ENCODE peak calls at places on chromosome 4, in six cellular contexts. One of them, this sample, is unnamed.

GRCh38 chr4:165738571-165738970 is 134.5 kb upstream of the TLL1 start:
- DNase-seq in mammary epithelial cell: peak; percentile 96
- DNase-seq in aorta: no peak
- DNase-seq in IMR-90: no peak
- DNase-seq in vagina: no peak
- DNase-seq in CD4-positive, CD25-positive, alpha-beta regulatory T cell: no peak
- DNase-seq in this sample: no peak

GRCh38 chr4:172998527-172999469 is 169.8 kb upstream of the GALNT7 start:
- DNase-seq in mammary epithelial cell: peak; percentile 76
- DNase-seq in IMR-90: peak; percentile 79
- DNase-seq in aorta: no peak
- DNase-seq in vagina: no peak
- DNase-seq in CD4-positive, CD25-positive, alpha-beta regulatory T cell: no peak
- DNase-seq in this sample: no peak

GRCh38 chr4:788006-788635 is 37.8 kb downstream of the CPLX1 start:
- DNase-seq in mammary epithelial cell: no peak
- DNase-seq in aorta: peak; percentile 60
- DNase-seq in vagina: no peak
- DNase-seq in CD4-positive, CD25-positive, alpha-beta regulatory T cell: no peak
- DNase-seq in IMR-90: no peak
- DNase-seq in this sample: no peak

GRCh38 chr4:2949782-2950125 is 13.5 kb downstream of the NOP14 start:
- DNase-seq in mammary epithelial cell: no peak
- DNase-seq in IMR-90: no peak
- DNase-seq in aorta: no peak
- DNase-seq in vagina: no peak
- DNase-seq in CD4-positive, CD25-positive, alpha-beta regulatory T cell: no peak
- DNase-seq in this sample: no peak

GRCh38 chr4:72119946-72120345 is 88.1 kb downstream of the NPFFR2 start:
- DNase-seq in vagina: no peak
- DNase-seq in CD4-positive, CD25-positive, alpha-beta regulatory T cell: no peak
- DNase-seq in mammary epithelial cell: no peak
- DNase-seq in IMR-90: no peak
- DNase-seq in aorta: no peak
- DNase-seq in this sample: no peak

GRCh38 chr4:124478518-124478917 is 234.0 kb downstream of the ANKRD50 start:
- DNase-seq in IMR-90: no peak
- DNase-seq in CD4-positive, CD25-positive, alpha-beta regulatory T cell: no peak
- DNase-seq in mammary epithelial cell: no peak
- DNase-seq in aorta: no peak
- DNase-seq in vagina: no peak
- DNase-seq in this sample: no peak

GRCh38 chr4:55214172-55214571 is 88.8 kb upstream of the KDR start:
- DNase-seq in aorta: no peak
- DNase-seq in vagina: no peak
- DNase-seq in CD4-positive, CD25-positive, alpha-beta regulatory T cell: no peak
- DNase-seq in mammary epithelial cell: peak; percentile 5
- DNase-seq in IMR-90: no peak
- DNase-seq in this sample: no peak

GRCh38 chr4:87530868-87531267 is 1.7 kb upstream of the SPARCL1 start:
- DNase-seq in IMR-90: peak; percentile 27
- DNase-seq in CD4-positive, CD25-positive, alpha-beta regulatory T cell: no peak
- DNase-seq in vagina: no peak
- DNase-seq in aorta: no peak
- DNase-seq in mammary epithelial cell: peak; percentile 87
- DNase-seq in this sample: no peak

GRCh38 chr4:142824368-142824767 is 21.7 kb downstream of the INPP4B start:
- DNase-seq in mammary epithelial cell: peak; percentile 37
- DNase-seq in vagina: no peak
- DNase-seq in IMR-90: peak; percentile 49
- DNase-seq in aorta: no peak
- DNase-seq in CD4-positive, CD25-positive, alpha-beta regulatory T cell: no peak
- DNase-seq in this sample: no peak

GRCh38 chr4:183636923-183637322 is 22.1 kb downstream of the RWDD4 start:
- DNase-seq in CD4-positive, CD25-positive, alpha-beta regulatory T cell: no peak
- DNase-seq in vagina: no peak
- DNase-seq in aorta: no peak
- DNase-seq in IMR-90: peak; percentile 53
- DNase-seq in mammary epithelial cell: no peak
- DNase-seq in this sample: no peak

GRCh38 chr4:183637461-183637860 is 21.5 kb downstream of the RWDD4 start:
- DNase-seq in vagina: no peak
- DNase-seq in CD4-positive, CD25-positive, alpha-beta regulatory T cell: no peak
- DNase-seq in aorta: no peak
- DNase-seq in IMR-90: peak; percentile 53
- DNase-seq in mammary epithelial cell: peak; percentile 39
- DNase-seq in this sample: no peak

GRCh38 chr4:183635333-183635732 is 23.7 kb downstream of the RWDD4 start:
- DNase-seq in vagina: no peak
- DNase-seq in IMR-90: no peak
- DNase-seq in mammary epithelial cell: no peak
- DNase-seq in CD4-positive, CD25-positive, alpha-beta regulatory T cell: no peak
- DNase-seq in aorta: no peak
- DNase-seq in this sample: no peak

GRCh38 chr4:183635737-183636136 is 23.2 kb downstream of the RWDD4 start:
- DNase-seq in IMR-90: no peak
- DNase-seq in aorta: no peak
- DNase-seq in mammary epithelial cell: no peak
- DNase-seq in CD4-positive, CD25-positive, alpha-beta regulatory T cell: no peak
- DNase-seq in vagina: no peak
- DNase-seq in this sample: no peak

DNA sequence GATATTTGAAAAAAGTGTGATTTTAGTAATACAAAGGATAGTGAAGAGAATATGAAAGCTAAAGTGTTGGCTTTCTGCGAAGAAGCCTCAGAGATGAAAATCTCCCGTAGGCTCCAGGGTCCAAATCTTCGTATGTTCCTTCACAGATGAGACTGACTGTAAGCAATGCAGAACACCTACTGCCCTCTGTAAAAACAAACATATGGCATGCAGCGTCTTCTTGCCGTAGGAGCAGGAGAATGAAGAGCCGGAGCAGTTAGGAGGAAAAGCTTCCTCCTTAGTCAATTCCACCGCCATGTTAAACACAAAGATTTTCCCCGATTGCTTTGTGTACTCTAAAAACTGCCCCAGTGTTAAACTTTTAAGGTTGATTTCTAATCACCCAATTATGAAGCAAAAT is 22.5 kb downstream of the RWDD4 start:
- DNase-seq in CD4-positive, CD25-positive, alpha-beta regulatory T cell: no peak
- DNase-seq in mammary epithelial cell: no peak
- DNase-seq in vagina: no peak
- DNase-seq in aorta: no peak
- DNase-seq in IMR-90: no peak
- DNase-seq in this sample: no peak
- H3K27ac ChIP-seq in CD4-positive, CD25-positive, alpha-beta regulatory T cell: no peak overlapping the region
- H3K27ac ChIP-seq in mammary epithelial cell: no peak overlapping the region
- H3K27ac ChIP-seq in vagina: no peak overlapping the region
- H3K27ac ChIP-seq in aorta: peak overlapping the region; percentile 55
- H3K27ac ChIP-seq in IMR-90: peak overlapping the region; percentile 70
- H3K27ac ChIP-seq in this sample: no peak overlapping the region

DNA sequence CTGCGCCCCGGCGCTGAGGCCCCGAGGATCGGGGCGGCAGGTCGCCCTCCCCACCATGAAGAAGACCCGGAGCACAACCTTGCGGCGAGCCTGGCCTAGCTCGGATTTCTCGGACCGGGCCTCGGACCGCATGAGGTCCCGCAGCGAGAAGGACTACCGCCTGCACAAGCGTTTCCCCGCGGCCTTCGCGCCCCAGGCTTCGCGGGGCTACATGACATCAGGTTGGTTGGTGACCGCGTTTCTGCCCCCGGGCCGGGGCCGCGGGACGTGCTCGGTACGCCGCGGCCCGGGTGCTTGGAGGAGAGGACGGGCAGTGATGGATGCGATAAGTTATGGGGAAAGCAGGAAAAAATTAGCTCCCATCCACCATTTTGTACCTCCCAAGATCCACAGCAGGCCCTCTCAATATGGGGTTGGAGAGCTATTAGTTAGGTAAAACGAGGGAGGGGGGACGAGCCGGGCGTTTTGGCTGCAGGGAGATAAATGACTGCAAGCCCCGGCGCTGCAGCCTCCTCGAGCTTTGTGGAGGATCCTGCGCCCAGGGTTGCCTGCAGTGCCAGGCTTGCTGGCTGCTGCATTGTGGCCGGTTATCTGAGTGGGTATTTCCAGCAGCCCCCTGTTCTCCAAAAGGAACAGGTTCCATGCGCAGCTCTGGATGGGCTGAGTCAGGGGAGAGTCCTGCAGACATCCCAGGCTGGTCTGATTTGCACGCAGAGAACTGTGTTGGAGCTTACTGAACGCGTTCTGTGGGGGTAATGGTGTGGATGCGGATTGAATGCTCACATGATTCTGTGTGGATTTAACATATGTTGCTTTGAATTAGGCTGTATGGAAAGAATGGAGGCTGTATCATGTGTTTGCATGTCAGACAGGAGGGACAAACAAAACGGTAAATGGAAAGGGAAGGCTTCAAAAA is 1.9 kb downstream of the STOX2 start:
- DNase-seq in IMR-90: no peak
- DNase-seq in aorta: no peak
- DNase-seq in vagina: no peak
- DNase-seq in CD4-positive, CD25-positive, alpha-beta regulatory T cell: no peak
- DNase-seq in mammary epithelial cell: no peak
- DNase-seq in this sample: no peak
- H3K4me3 ChIP-seq in IMR-90: peak overlapping the region; percentile 60
- H3K4me3 ChIP-seq in aorta: peak overlapping the region; percentile 80
- H3K4me3 ChIP-seq in vagina: peak overlapping the region; percentile 73
- H3K4me3 ChIP-seq in CD4-positive, CD25-positive, alpha-beta regulatory T cell: no peak overlapping the region
- H3K4me3 ChIP-seq in mammary epithelial cell: peak overlapping the region; percentile 6
- H3K4me3 ChIP-seq in this sample: no peak overlapping the region

DNA sequence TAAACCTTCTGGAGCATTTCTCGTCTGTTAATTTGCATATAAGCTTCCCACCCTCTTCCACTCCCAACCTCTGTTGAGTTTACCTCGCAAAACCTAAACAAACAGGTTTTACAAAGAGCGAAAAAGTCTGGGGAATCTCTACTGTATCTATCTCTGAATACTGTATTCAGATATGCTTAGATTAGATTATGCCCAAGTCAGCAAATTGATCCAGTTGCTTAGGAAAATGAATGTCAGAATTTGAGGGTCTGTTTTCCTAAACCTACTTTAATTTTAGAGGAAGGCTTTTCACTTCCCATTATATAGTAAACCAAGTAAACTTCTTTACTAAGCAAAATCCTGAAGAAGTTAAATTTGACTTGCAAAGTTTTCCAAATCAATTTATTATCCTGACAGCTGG is 6.7 kb downstream of the CCNA2 start:
- DNase-seq in mammary epithelial cell: no peak
- DNase-seq in vagina: no peak
- DNase-seq in aorta: no peak
- DNase-seq in IMR-90: no peak
- DNase-seq in CD4-positive, CD25-positive, alpha-beta regulatory T cell: no peak
- DNase-seq in this sample: no peak
- H3K27ac ChIP-seq in mammary epithelial cell: no peak overlapping the region
- H3K27ac ChIP-seq in vagina: no peak overlapping the region
- H3K27ac ChIP-seq in aorta: no peak overlapping the region
- H3K27ac ChIP-seq in IMR-90: no peak overlapping the region
- H3K27ac ChIP-seq in CD4-positive, CD25-positive, alpha-beta regulatory T cell: no peak overlapping the region
- H3K27ac ChIP-seq in this sample: no peak overlapping the region

DNA sequence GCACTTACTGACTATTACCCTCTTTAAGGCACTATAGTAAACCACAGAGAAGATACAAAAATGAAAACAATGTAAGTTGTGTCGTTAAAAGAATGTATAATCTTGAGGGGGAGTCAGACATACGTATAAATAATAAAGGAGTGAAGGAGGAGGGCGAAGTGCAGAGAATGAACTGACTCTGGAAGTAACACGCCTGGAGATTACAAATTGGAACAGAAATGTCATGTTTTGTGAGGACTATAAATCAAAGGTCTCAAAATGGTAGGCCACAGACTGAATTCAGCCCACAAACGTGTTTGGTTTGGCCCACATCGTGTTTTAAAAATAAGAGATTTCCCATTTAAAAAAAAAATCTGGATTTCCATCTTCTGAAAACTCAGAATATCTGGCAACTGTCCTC is 31.7 kb upstream of the COL25A1 start:
- DNase-seq in mammary epithelial cell: no peak
- DNase-seq in vagina: no peak
- DNase-seq in CD4-positive, CD25-positive, alpha-beta regulatory T cell: no peak
- DNase-seq in IMR-90: no peak
- DNase-seq in aorta: no peak
- DNase-seq in this sample: no peak
- H3K4me3 ChIP-seq in mammary epithelial cell: no peak overlapping the region
- H3K4me3 ChIP-seq in vagina: no peak overlapping the region
- H3K4me3 ChIP-seq in CD4-positive, CD25-positive, alpha-beta regulatory T cell: no peak overlapping the region
- H3K4me3 ChIP-seq in IMR-90: no peak overlapping the region
- H3K4me3 ChIP-seq in aorta: no peak overlapping the region
- H3K4me3 ChIP-seq in this sample: no peak overlapping the region

GRCh38 chr4:98639523-98639922 is 18.9 kb downstream of the TSPAN5 start:
- DNase-seq in aorta: no peak
- DNase-seq in mammary epithelial cell: no peak
- DNase-seq in vagina: no peak
- DNase-seq in IMR-90: peak; percentile 19
- DNase-seq in CD4-positive, CD25-positive, alpha-beta regulatory T cell: no peak
- DNase-seq in this sample: no peak
- H3K27ac ChIP-seq in aorta: no peak overlapping the region
- H3K27ac ChIP-seq in mammary epithelial cell: no peak overlapping the region
- H3K27ac ChIP-seq in vagina: no peak overlapping the region
- H3K27ac ChIP-seq in IMR-90: no peak overlapping the region
- H3K27ac ChIP-seq in CD4-positive, CD25-positive, alpha-beta regulatory T cell: peak overlapping the region; percentile 78
- H3K27ac ChIP-seq in this sample: no peak overlapping the region